ENCODE peak calls at places on chromosomes 16 and 17, in eight cellular contexts. R is substantia nigra; Z is dorsolateral prefrontal cortex; V is GOT3; T is T47D; C is activated gamma-delta T cell treated with anti-CD3 and anti-CD28 coated beads, Interleukin-2, amount 50 U/mL, for 16 hours; P is GM04504; E is activated T-cell treated with anti-CD3 and anti-CD28 coated beads for 4 hours. Y is an unnamed sample.

GRCh38 chr17:68539536-68540469 is 27.6 kb downstream of the PRKAR1A start:
- DNase-seq in R (peak), Z (no peak), V (no peak), T (peak), C (no peak), P (no peak), E (no peak), Y (no peak)

GRCh38 chr16:78953526-78953925 is 647.0 kb downstream of the MAF start:
- DNase-seq in R (no peak), Z (no peak), V (no peak), T (no peak), C (no peak), P (no peak), E (no peak), Y (no peak)

GRCh38 chr17:66952681-66953638 is 11.5 kb upstream of the CACNG4 start:
- DNase-seq in R (no peak), Z (no peak), V (no peak), T (peak), C (no peak), P (no peak), E (no peak), Y (no peak)

GRCh38 chr17:56737741-56738161 is 96.0 kb downstream of the C17orf67 start:
- DNase-seq in R (no peak), Z (no peak), V (no peak), T (peak), C (no peak), P (peak), E (no peak), Y (peak)

GRCh38 chr16:15773964-15774363 is 82.9 kb downstream of the MYH11 start:
- DNase-seq in R (no peak), Z (no peak), V (no peak), T (no peak), C (no peak), P (no peak), E (no peak), Y (no peak)

GRCh38 chr17:21228111-21228510 is 14.2 kb upstream of the TMEM11 start:
- DNase-seq in R (no peak), Z (no peak), V (no peak), T (peak), C (no peak), P (no peak), E (no peak), Y (no peak)

GRCh38 chr17:7593296-7593695 is 3.4 kb upstream of the SOX15 start:
- DNase-seq in R (no peak), Z (no peak), V (no peak), T (no peak), C (no peak), P (no peak), E (no peak), Y (no peak)

GRCh38 chr16:79286646-79287423 is 313.7 kb downstream of the MAF start:
- DNase-seq in R (peak), Z (peak), V (no peak), T (peak), C (no peak), P (no peak), E (no peak), Y (no peak)

GRCh38 chr17:11701906-11702305 is 103.6 kb downstream of the DNAH9 start:
- DNase-seq in R (no peak), Z (no peak), V (no peak), T (no peak), C (no peak), P (no peak), E (no peak), Y (no peak)

GRCh38 chr16:27751676-27752075 is 201.7 kb downstream of the KATNIP start:
- DNase-seq in R (no peak), Z (no peak), V (no peak), T (no peak), C (no peak), P (no peak), E (no peak), Y (no peak)

GRCh38 chr17:48351916-48352332 is 78.1 kb downstream of the SKAP1 start:
- DNase-seq in R (no peak), Z (no peak), V (no peak), T (peak), C (no peak), P (peak), E (no peak), Y (no peak)

GRCh38 chr17:62206550-62206949 is 141.5 kb upstream of the MED13 start:
- DNase-seq in R (no peak), Z (no peak), V (no peak), T (no peak), C (no peak), P (no peak), E (no peak), Y (no peak)

GRCh38 chr16:83137326-83137770 is 510.6 kb downstream of the CDH13 start:
- DNase-seq in R (no peak), Z (no peak), V (peak), T (no peak), C (no peak), P (peak), E (no peak), Y (peak)

GRCh38 chr17:51270675-51271074 is 10.3 kb downstream of the UTP18 start:
- DNase-seq in R (no peak), Z (no peak), V (no peak), T (no peak), C (no peak), P (no peak), E (no peak), Y (no peak)

GRCh38 chr17:45225964-45226530 is 4.4 kb downstream of the FMNL1 start:
- DNase-seq in R (peak), Z (peak), V (no peak), T (no peak), C (peak), P (no peak), E (peak), Y (peak)

GRCh38 chr16:69107311-69107962 is 2.0 kb downstream of the HAS3 start:
- DNase-seq in R (no peak), Z (no peak), V (no peak), T (no peak), C (no peak), P (no peak), E (no peak), Y (no peak)

GRCh38 chr16:78289844-78290277 is 190.4 kb downstream of the WWOX start:
- DNase-seq in R (no peak), Z (no peak), V (no peak), T (peak), C (no peak), P (no peak), E (no peak), Y (no peak)

GRCh38 chr16:48546774-48547173 is 63.2 kb downstream of the N4BP1 start:
- DNase-seq in R (no peak), Z (no peak), V (no peak), T (no peak), C (no peak), P (no peak), E (no peak), Y (no peak)

GRCh38 chr16:66294507-66294906 is 72.0 kb upstream of the CDH5 start:
- DNase-seq in R (no peak), Z (no peak), V (no peak), T (no peak), C (no peak), P (no peak), E (no peak), Y (no peak)

GRCh38 chr17:75524971-75525805 is at the start of gene LLGL2:
- DNase-seq in R (peak), Z (no peak), V (no peak), T (peak), C (peak), P (no peak), E (peak), Y (peak)

GRCh38 chr17:41522301-41523224 is 3.9 kb upstream of the KRT15 start:
- DNase-seq in R (no peak), Z (no peak), V (no peak), T (peak), C (no peak), P (no peak), E (no peak), Y (no peak)

GRCh38 chr17:57954421-57955182 is 610 bp downstream of the CUEDC1 start:
- DNase-seq in R (peak), Z (peak), V (no peak), T (peak), C (no peak), P (no peak), E (no peak), Y (no peak)

GRCh38 chr17:57644311-57644710 is 100.8 kb downstream of the CCDC182 start:
- DNase-seq in R (no peak), Z (no peak), V (no peak), T (no peak), C (no peak), P (no peak), E (no peak), Y (no peak)

GRCh38 chr17:75506134-75506533 is 9.2 kb downstream of the CASKIN2 start:
- DNase-seq in R (no peak), Z (no peak), V (no peak), T (no peak), C (no peak), P (no peak), E (no peak), Y (no peak)

GRCh38 chr16:56362706-56363105 is 62.6 kb downstream of the AMFR start:
- DNase-seq in R (no peak), Z (no peak), V (no peak), T (no peak), C (no peak), P (no peak), E (no peak), Y (no peak)

GRCh38 chr17:19766421-19767270 is 18.5 kb upstream of the ALDH3A1 start:
- DNase-seq in R (peak), Z (peak), V (peak), T (peak), C (peak), P (peak), E (peak), Y (peak)

GRCh38 chr17:30956764-30957374 is 14.0 kb upstream of the RNF135 start:
- DNase-seq in R (no peak), Z (no peak), V (no peak), T (no peak), C (no peak), P (no peak), E (no peak), Y (no peak)

GRCh38 chr17:33163827-33164555 is 129.1 kb downstream of the ASIC2 start:
- DNase-seq in R (no peak), Z (no peak), V (no peak), T (no peak), C (no peak), P (no peak), E (no peak), Y (no peak)

GRCh38 chr16:56888806-56889205 is 23.8 kb downstream of the SLC12A3 start:
- DNase-seq in R (no peak), Z (no peak), V (no peak), T (no peak), C (no peak), P (no peak), E (no peak), Y (no peak)

GRCh38 chr17:80323982-80324381 is 63.3 kb downstream of the RNF213 start:
- DNase-seq in R (no peak), Z (no peak), V (no peak), T (no peak), C (no peak), P (no peak), E (no peak), Y (no peak)

GRCh38 chr16:90043526-90043925 is 24.3 kb upstream of the DBNDD1 start:
- DNase-seq in R (no peak), Z (no peak), V (no peak), T (no peak), C (no peak), P (no peak), E (no peak), Y (no peak)

GRCh38 chr16:3234543-3235541 is at the start of gene ZNF200:
- DNase-seq in R (peak), Z (peak), V (peak), T (peak), C (peak), P (peak), E (peak), Y (peak)

GRCh38 chr17:81483085-81483861 is 29.3 kb downstream of the ACTG1 start:
- DNase-seq in R (no peak), Z (no peak), V (no peak), T (no peak), C (no peak), P (no peak), E (no peak), Y (no peak)